ENCODE peak calls at places on chromosomes 2 and 18, in seven cellular contexts. M, H, D, U, Q, I and V are unnamed samples.

GRCh38 chr18:36127866-36128845 is 984 bp downstream of the SLC39A6 start:
- DNase-seq in D (no peak), Q (no peak), I (peak), U (peak), H (peak), M (peak), V (no peak)

GRCh38 chr18:48918660-48919415 is 31.9 kb downstream of the SMAD7 start:
- DNase-seq in M (no peak), H (no peak), U (no peak), I (no peak), D (no peak), Q (no peak), V (no peak)

GRCh38 chr2:24617431-24617830 is 126.4 kb downstream of the NCOA1 start:
- DNase-seq in U (no peak), H (no peak), D (no peak), I (no peak), Q (no peak), M (no peak), V (no peak)

GRCh38 chr2:210481601-210482124 is 5.1 kb upstream of the LANCL1 start:
- DNase-seq in I (no peak), U (no peak), D (no peak), H (no peak), M (no peak), Q (no peak), V (no peak)

GRCh38 chr2:44450082-44450481 is 88.3 kb downstream of the CAMKMT start:
- DNase-seq in I (no peak), Q (no peak), M (no peak), H (no peak), D (no peak), U (peak), V (no peak)

GRCh38 chr18:22226801-22227200 is 57.4 kb downstream of the GATA6 start:
- DNase-seq in H (no peak), M (no peak), I (no peak), Q (no peak), D (no peak), U (no peak), V (no peak)

GRCh38 chr2:111678651-111679050 is 205.3 kb downstream of the ANAPC1 start:
- DNase-seq in M (peak), Q (no peak), I (no peak), H (no peak), D (no peak), U (no peak), V (no peak)

GRCh38 chr2:84022810-84023431 is 436.2 kb downstream of the SUCLG1 start:
- DNase-seq in I (peak), M (peak), Q (peak), U (peak), D (no peak), H (peak), V (no peak)

GRCh38 chr18:74836296-74837139 is 238.8 kb downstream of the ZNF407 start:
- DNase-seq in H (peak), D (no peak), Q (no peak), U (no peak), I (peak), M (no peak), V (no peak)

GRCh38 chr2:198440833-198441232 is 636.4 kb downstream of the PLCL1 start:
- DNase-seq in I (no peak), H (no peak), U (no peak), M (no peak), D (no peak), Q (no peak), V (no peak)

GRCh38 chr2:175180701-175181103 is 808 bp downstream of the ATP5MC3 start:
- DNase-seq in H (peak), D (no peak), M (peak), I (peak), Q (peak), U (no peak), V (peak)

GRCh38 chr2:226339616-226340015 is 460.0 kb downstream of the IRS1 start:
- DNase-seq in H (no peak), M (no peak), Q (no peak), D (no peak), U (no peak), I (no peak), V (no peak)

GRCh38 chr18:10070581-10071000 is 156.8 kb downstream of the VAPA start:
- DNase-seq in I (no peak), U (no peak), Q (no peak), M (no peak), D (no peak), H (peak), V (no peak)

GRCh38 chr2:198135481-198135934 is 331.1 kb downstream of the PLCL1 start:
- DNase-seq in Q (no peak), I (peak), U (no peak), D (no peak), M (no peak), H (no peak), V (no peak)

GRCh38 chr2:64359892-64360657 is 93.9 kb upstream of the LGALSL start:
- DNase-seq in D (no peak), U (no peak), H (peak), I (peak), M (no peak), Q (peak), V (no peak)

GRCh38 chr2:32904711-32905110 is 42.0 kb upstream of the LTBP1 start:
- DNase-seq in U (no peak), I (no peak), M (no peak), D (no peak), Q (no peak), H (no peak), V (no peak)

GRCh38 chr2:32952759-32953476 is 6.2 kb downstream of the LTBP1 start:
- DNase-seq in Q (no peak), I (no peak), H (no peak), M (no peak), U (no peak), D (no peak), V (no peak)

GRCh38 chr18:79400091-79400590 is 4.4 kb downstream of the NFATC1 start:
- DNase-seq in H (no peak), M (peak), D (peak), I (peak), Q (peak), U (no peak), V (peak)

GRCh38 chr2:199273043-199273647 is 184.6 kb downstream of the SATB2 start:
- DNase-seq in M (no peak), U (no peak), H (peak), Q (no peak), D (no peak), I (peak), V (no peak)

GRCh38 chr2:188884051-188884450 is 90.1 kb upstream of the COL3A1 start:
- DNase-seq in I (no peak), M (no peak), Q (no peak), H (peak), U (no peak), D (no peak), V (no peak)